ENCODE peak calls at places on chromosomes 12 and 14, in nine cellular contexts. P, Z, B, Q, L, M, O, G and U are unnamed samples.

GRCh38 chr14:89386214-89386886 is 30.7 kb downstream of the FOXN3 start:
- DNase-seq in L (no peak), B (no peak), P (no peak), M (peak; percentile 69), G (no peak), Q (no peak), Z (no peak), O (no peak), U (no peak)

GRCh38 chr12:15220961-15221885 is at the start of gene RERG:
- DNase-seq in L (peak; percentile 40), M (peak; percentile 92), P (peak; percentile 68), B (peak; percentile 96), O (peak; percentile 72), Z (peak; percentile 94), G (peak; percentile 74), Q (peak; percentile 84), U (peak; percentile 67)

GRCh38 chr12:4974217-4974616 is 64.5 kb downstream of the KCNA1 start:
- DNase-seq in M (no peak), Z (no peak), Q (no peak), P (no peak), O (no peak), B (no peak), G (no peak), L (no peak), U (no peak)

GRCh38 chr14:58898655-58899316 is 261.0 kb downstream of the DACT1 start:
- DNase-seq in B (no peak), Q (no peak), Z (no peak), G (no peak), L (no peak), P (peak; percentile 97), O (no peak), M (no peak), U (no peak)

GRCh38 chr14:44107156-44107555 is 399.9 kb downstream of the FSCB start:
- DNase-seq in L (no peak), M (no peak), Q (no peak), Z (no peak), P (no peak), G (no peak), O (no peak), B (no peak), U (no peak)

GRCh38 chr12:2984698-2985097 is 25.5 kb downstream of the TEAD4 start:
- DNase-seq in L (no peak), B (no peak), Z (no peak), M (no peak), P (no peak), O (no peak), Q (no peak), G (no peak), U (no peak)

GRCh38 chr14:78092040-78092439 is 78.1 kb upstream of the NRXN3 start:
- DNase-seq in M (no peak), P (no peak), Q (no peak), B (no peak), O (no peak), G (no peak), Z (no peak), L (no peak), U (no peak)

GRCh38 chr14:21257395-21258193 is 11.6 kb downstream of the HNRNPC start:
- DNase-seq in G (no peak), L (no peak), P (no peak), O (no peak), M (no peak), Q (no peak), B (no peak), Z (no peak), U (no peak)

GRCh38 chr12:31958601-31959000 is 614 bp upstream of the RESF1 start:
- DNase-seq in Q (no peak), P (no peak), O (no peak), B (no peak), L (no peak), G (no peak), M (no peak), Z (peak; percentile 8), U (no peak)

GRCh38 chr14:23725980-23726746 is 90.0 kb downstream of the DHRS2 start:
- DNase-seq in P (no peak), B (no peak), Z (no peak), O (no peak), L (no peak), M (no peak), Q (no peak), G (no peak), U (no peak)

GRCh38 chr12:69274861-69275260 is 35.5 kb downstream of the CPSF6 start:
- DNase-seq in P (peak; percentile 44), Z (no peak), Q (no peak), M (no peak), O (no peak), L (no peak), B (no peak), G (no peak), U (no peak)

GRCh38 chr12:111446044-111446581 is 40.4 kb downstream of the SH2B3 start:
- DNase-seq in O (no peak), P (peak; percentile 56), Q (peak; percentile 75), Z (no peak), M (no peak), G (peak; percentile 31), L (peak; percentile 17), B (no peak), U (no peak)

GRCh38 chr12:85866929-85867776 is 6.9 kb upstream of the NTS start:
- DNase-seq in G (no peak), M (no peak), Z (peak; percentile 49), Q (no peak), O (no peak), L (no peak), P (peak; percentile 87), B (no peak), U (no peak)

DNA sequence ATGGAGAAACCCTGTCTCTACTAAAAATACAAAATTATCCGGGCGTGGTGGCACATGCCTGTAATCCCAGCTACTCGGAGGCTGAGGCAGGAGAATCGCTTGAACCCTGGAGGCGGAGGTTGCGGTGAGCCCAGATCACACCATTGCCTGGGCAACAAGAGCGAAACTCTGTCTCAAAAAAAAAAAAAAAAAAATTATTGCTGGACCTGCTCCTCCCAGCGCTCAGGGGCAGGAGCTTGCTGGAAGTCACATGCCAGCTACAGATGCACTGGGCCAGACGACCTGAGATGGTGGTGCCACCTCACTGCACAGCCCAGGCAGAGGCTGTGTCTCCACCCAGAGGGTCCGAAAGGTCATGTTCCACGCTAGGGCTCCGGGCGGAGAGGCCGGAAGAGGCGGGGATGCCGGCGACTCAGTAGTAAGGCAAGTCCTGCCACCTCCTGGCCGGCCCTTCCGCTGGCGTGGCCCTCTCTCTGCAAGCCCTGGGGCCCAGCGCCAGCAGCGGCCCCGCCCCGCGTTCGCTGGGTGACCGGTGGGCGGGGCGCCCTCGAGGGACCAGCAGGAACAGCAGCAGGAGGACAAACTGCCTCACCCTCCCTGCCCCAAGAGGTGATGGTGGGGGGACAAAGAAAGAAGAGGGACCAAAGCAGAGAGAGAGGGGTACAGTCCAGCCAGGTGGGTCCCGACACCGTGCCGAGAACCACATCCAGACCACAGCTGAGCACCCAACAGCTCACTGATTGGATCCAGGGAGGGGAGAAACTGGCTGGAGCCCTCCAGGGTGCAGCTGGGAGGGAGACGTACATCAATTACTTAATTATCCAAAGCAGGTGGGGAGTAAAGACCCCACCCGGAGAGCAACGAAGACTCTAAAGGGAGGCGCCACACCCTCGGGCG is 3.6 kb upstream of the RHOF start:
- DNase-seq in P (peak; percentile 87), G (peak; percentile 82), B (peak; percentile 74), Q (peak; percentile 97), M (peak; percentile 80), Z (peak; percentile 95), L (no peak), O (no peak), U (no peak)
- TF ChIP-seq CTCF in P (peak; percentile 44), G (peak; percentile 59), B (peak; percentile 36), Q (peak; percentile 33), M (no peak), Z (peak; percentile 43), L (no peak), O (no peak), U (no peak)

DNA sequence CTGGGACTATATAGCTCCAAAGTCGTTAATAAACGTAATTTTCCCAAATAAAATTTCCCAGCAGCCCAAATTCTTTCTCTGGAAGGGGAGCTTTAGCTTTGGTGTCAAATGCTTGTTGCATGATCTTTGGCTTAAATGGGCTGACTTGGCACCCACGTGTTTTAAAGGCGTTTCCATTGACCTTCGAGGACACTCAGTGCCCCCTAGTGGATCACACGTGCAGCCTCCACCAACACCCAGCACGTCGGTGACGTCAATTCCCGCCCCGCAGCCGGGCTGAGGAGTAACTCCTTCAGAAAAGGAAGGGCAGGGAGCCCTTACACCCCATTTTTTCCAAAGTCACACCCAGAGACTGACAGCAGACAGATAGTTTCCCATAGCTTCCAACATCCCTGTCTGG is 707.8 kb downstream of the AACS start:
- DNase-seq in L (no peak), P (no peak), G (no peak), M (peak; percentile 34), Z (peak; percentile 48), Q (no peak), O (no peak), B (no peak), U (no peak)
- TF ChIP-seq CTCF in L (no peak), P (no peak), G (peak; percentile 36), M (peak; percentile 50), Z (peak; percentile 51), Q (no peak), O (no peak), B (peak; percentile 55), U (no peak)

GRCh38 chr12:24356189-24356708 is 406.8 kb upstream of the SOX5 start:
- DNase-seq in L (no peak), M (no peak), P (no peak), Z (no peak), Q (no peak), B (no peak), G (no peak), O (no peak), U (no peak)

GRCh38 chr12:24349051-24349780 is 399.7 kb upstream of the SOX5 start:
- DNase-seq in Z (no peak), O (no peak), G (no peak), M (no peak), P (no peak), Q (no peak), L (no peak), B (no peak), U (no peak)

DNA sequence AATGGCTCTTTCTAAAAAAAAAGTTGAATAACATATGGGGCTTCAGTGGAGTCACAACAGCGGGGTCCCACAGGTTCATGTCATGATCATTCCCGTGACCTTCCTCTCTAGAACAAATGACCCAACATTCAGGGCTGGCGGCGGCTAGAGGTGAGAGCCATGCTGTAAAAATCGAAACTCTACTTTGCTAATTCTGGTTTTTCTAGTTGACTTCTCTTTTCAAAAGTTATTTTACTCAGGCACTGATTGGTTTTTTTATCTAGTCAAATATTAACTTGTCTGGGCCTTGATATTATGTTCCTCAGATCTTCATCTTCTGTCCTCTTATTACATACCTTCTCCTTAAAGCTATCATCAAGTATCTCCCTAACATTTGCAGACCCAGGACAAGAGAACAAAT is 402.9 kb upstream of the SOX5 start:
- DNase-seq in L (no peak), M (no peak), P (no peak), Z (no peak), B (no peak), G (no peak), O (no peak), Q (no peak), U (no peak)
- TF ChIP-seq CTCF in L (no peak), M (no peak), P (no peak), Z (no peak), B (no peak), G (no peak), O (no peak), Q (no peak), U (no peak)

DNA sequence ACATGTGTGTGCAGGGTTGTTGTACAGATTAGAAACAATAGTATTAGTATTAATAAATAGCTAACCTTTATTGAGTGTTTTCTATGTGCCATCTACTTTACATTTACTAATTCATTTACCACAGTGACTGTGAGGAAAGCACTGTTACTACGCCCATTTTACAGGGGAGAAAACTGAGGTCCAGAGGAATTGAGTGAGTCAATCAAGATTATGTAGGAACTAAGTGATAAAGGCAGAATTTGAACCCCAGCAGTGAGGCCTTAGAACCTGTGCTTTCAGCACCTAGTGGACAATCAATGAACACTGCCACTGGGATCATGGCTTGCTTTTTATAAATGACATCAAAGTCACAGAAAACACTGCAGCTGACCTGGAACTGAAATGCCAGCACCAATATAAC is 28.2 kb downstream of the NT5DC3 start:
- DNase-seq in P (no peak), Q (no peak), B (no peak), L (no peak), O (no peak), Z (no peak), M (no peak), G (no peak), U (no peak)
- TF ChIP-seq CTCF in P (no peak), Q (no peak), B (peak; percentile 19), L (no peak), O (no peak), Z (no peak), M (peak; percentile 26), G (no peak), U (no peak)